ENCODE peak calls at places on chromosomes 13 and 19, in four cellular contexts. V, W, A and C are unnamed samples.

GRCh38 chr13:30140973-30141372 is 166.4 kb downstream of the KATNAL1 start:
- DNase-seq in V (no peak), W (no peak), A (no peak), C (no peak)

GRCh38 chr19:28393574-28394336 is 819.2 kb downstream of the UQCRFS1 start:
- DNase-seq in V (no peak), W (peak), A (peak), C (no peak)

GRCh38 chr13:31631071-31631470 is 108.3 kb upstream of the RXFP2 start:
- DNase-seq in V (no peak), W (no peak), A (no peak), C (no peak)

GRCh38 chr13:33376212-33376611 is 90.7 kb upstream of the STARD13 start:
- DNase-seq in V (no peak), W (no peak), A (no peak), C (no peak)

GRCh38 chr19:38710928-38711725 is 33.1 kb downstream of the CAPN12 start:
- DNase-seq in V (no peak), W (no peak), A (no peak), C (no peak)

GRCh38 chr13:24502567-24503375 is 9.8 kb downstream of the PARP4 start:
- DNase-seq in V (no peak), W (peak), A (no peak), C (no peak)

GRCh38 chr19:42184401-42184861 is 33.0 kb downstream of the DEDD2 start:
- DNase-seq in V (peak), W (peak), A (peak), C (peak)

GRCh38 chr13:31433756-31434155 is 234.0 kb downstream of the B3GLCT start:
- DNase-seq in V (no peak), W (no peak), A (no peak), C (no peak)

GRCh38 chr13:20173121-20173746 is 12.4 kb upstream of the GJA3 start:
- DNase-seq in V (no peak), W (no peak), A (no peak), C (no peak)

GRCh38 chr13:46622918-46623256 is 69.9 kb downstream of the LRCH1 start:
- DNase-seq in V (peak), W (no peak), A (no peak), C (no peak)

GRCh38 chr19:6740589-6741348 is 1.3 kb downstream of the TRIP10 start:
- DNase-seq in V (peak), W (peak), A (peak), C (peak)

GRCh38 chr19:29819986-29820385 is 8.2 kb downstream of the CCNE1 start:
- DNase-seq in V (no peak), W (no peak), A (no peak), C (no peak)

GRCh38 chr13:51687928-51688714 is 103.9 kb downstream of the WDFY2 start:
- DNase-seq in V (no peak), W (peak), A (no peak), C (no peak)

GRCh38 chr19:46919324-46919723 is 58.5 kb downstream of the ARHGAP35 start:
- DNase-seq in V (no peak), W (no peak), A (no peak), C (no peak)

GRCh38 chr13:92827503-92827902 is 399.1 kb upstream of the GPC6 start:
- DNase-seq in V (no peak), W (no peak), A (no peak), C (no peak)

GRCh38 chr19:45780146-45780447 is 2.2 kb downstream of the DMPK start:
- DNase-seq in V (no peak), W (no peak), A (no peak), C (no peak)

GRCh38 chr13:111062305-111062704 is 52.8 kb upstream of the ARHGEF7 start:
- DNase-seq in V (no peak), W (no peak), A (no peak), C (no peak)

GRCh38 chr13:94548382-94549240 is 47.3 kb downstream of the TGDS start:
- DNase-seq in V (no peak), W (peak), A (peak), C (no peak)

GRCh38 chr19:35257113-35257461 is 8.3 kb downstream of the LSR start:
- DNase-seq in V (no peak), W (no peak), A (no peak), C (no peak)

GRCh38 chr13:39976481-39976880 is 321.0 kb downstream of the COG6 start:
- DNase-seq in V (no peak), W (peak), A (no peak), C (no peak)

GRCh38 chr19:32324631-32325215 is 20.7 kb upstream of the ZNF507 start:
- DNase-seq in V (no peak), W (no peak), A (no peak), C (no peak)

GRCh38 chr13:106318941-106319411 is 216.5 kb downstream of the EFNB2 start:
- DNase-seq in V (no peak), W (no peak), A (peak), C (no peak)

GRCh38 chr13:111243981-111244380 is 76.5 kb upstream of the TEX29 start:
- DNase-seq in V (no peak), W (no peak), A (no peak), C (no peak)

GRCh38 chr13:42525035-42525504 is 48.9 kb upstream of the TNFSF11 start:
- DNase-seq in V (no peak), W (no peak), A (no peak), C (no peak)

GRCh38 chr13:69324109-69324886 is 783.3 kb upstream of the ATXN8OS start:
- DNase-seq in V (no peak), W (peak), A (peak), C (no peak)

GRCh38 chr13:89401209-89401810 is 1730.1 kb downstream of the SLITRK5 start:
- DNase-seq in V (no peak), W (no peak), A (peak), C (no peak)

GRCh38 chr13:79810671-79811070 is 329.7 kb downstream of the NDFIP2 start:
- DNase-seq in V (no peak), W (peak), A (peak), C (no peak)

GRCh38 chr19:29624489-29625210 is 18.6 kb downstream of the POP4 start:
- DNase-seq in V (no peak), W (no peak), A (peak), C (no peak)

GRCh38 chr13:106129273-106129672 is 406.2 kb downstream of the EFNB2 start:
- DNase-seq in V (no peak), W (no peak), A (no peak), C (no peak)

GRCh38 chr19:38304866-38305429 is 897 bp downstream of the C19orf33 start:
- DNase-seq in V (no peak), W (peak), A (peak), C (no peak)

GRCh38 chr19:57653689-57654088 is 15.0 kb upstream of the ZSCAN4 start:
- DNase-seq in V (no peak), W (no peak), A (no peak), C (no peak)

GRCh38 chr19:57656346-57656745 is 12.4 kb upstream of the ZSCAN4 start:
- DNase-seq in V (no peak), W (no peak), A (no peak), C (no peak)

GRCh38 chr19:57655443-57655842 is 13.3 kb upstream of the ZSCAN4 start:
- DNase-seq in V (no peak), W (no peak), A (no peak), C (no peak)

GRCh38 chr19:57648336-57649003 is 15.5 kb downstream of the ZNF211 start:
- DNase-seq in V (no peak), W (no peak), A (no peak), C (no peak)

GRCh38 chr19:57651654-57651996 is 17.1 kb upstream of the ZSCAN4 start:
- DNase-seq in V (no peak), W (peak), A (peak), C (no peak)
- TF ChIP-seq CTCF in V (no peak), W (peak), A (peak), C (no peak)

DNA sequence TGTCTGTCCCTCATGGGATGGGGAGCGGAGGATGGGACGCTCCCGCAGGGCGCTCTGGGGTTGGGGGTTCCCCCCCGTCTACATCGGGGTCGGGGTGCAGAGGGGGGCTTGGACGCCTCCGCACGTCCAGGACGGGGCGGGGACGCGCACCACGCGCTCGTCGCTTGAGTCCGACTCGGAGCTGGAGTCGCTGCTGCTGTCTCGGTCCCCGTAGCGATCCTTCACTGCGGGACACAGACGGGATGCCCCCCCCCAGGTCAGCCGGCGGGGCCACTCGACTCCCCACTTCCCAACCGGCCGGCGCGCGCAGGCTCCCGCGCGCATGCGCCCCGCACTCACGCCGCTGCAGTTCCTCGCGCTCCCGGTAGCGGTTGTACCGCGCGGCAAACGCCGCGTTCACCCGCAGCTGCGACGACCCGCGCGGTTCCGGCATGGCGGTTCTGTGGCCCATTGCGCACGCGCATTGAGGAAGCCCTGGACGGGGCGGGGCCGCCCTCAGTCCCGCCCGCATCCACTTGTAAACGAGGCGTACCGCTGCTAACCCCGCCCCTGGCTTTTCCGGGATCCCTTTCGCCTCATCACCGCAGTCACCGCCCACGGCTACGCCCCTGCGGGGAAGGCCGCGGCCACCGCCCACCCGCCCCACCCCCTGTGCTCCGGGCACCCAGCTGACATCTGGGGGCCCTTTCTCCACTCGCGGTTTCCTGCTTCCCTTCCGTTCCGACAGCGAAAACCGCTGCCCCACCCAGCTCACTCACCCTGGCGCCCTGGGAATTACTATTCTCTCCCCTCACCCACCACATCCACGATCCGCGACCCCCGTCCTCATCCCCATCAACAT is at the start of gene KRI1:
- DNase-seq in V (peak), W (peak), A (peak), C (peak)
- TF ChIP-seq CTCF in V (peak), W (peak), A (peak), C (no peak)

DNA sequence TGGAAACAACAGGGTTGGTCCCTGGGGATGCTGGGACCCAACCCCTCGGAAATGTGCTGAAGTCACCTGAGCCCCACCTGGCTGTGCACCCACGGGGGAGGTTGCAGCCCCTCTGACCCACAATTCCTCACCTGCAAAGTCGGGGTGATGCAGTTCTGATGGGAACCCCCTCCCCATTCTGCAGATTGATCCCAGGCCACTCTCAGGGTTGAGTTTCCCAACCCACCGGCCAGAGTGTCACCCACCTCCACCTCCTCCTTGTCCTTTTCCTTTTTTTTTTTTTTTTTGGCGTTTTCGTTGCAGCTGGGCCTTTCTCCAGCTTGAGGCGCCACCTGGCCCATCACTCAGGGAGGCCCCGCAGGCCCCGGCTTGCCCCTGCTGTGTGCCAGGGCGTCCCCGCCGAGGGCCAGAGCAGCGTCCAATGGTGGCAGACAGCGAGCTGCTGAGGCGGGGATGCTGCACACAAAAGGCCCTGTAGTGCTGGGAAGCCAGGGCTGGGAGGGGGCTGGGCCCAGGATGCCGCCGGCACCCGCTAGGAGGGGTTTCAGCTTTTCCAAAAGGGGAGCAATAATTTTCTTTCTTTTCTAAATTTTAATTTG is 4.6 kb downstream of the PIK3R2 start:
- DNase-seq in V (no peak), W (peak), A (peak), C (no peak)
- TF ChIP-seq CTCF in V (no peak), W (peak), A (no peak), C (no peak)

GRCh38 chr19:34094960-34095359 is 77.3 kb upstream of the LSM14A start:
- DNase-seq in V (no peak), W (no peak), A (no peak), C (no peak)

DNA sequence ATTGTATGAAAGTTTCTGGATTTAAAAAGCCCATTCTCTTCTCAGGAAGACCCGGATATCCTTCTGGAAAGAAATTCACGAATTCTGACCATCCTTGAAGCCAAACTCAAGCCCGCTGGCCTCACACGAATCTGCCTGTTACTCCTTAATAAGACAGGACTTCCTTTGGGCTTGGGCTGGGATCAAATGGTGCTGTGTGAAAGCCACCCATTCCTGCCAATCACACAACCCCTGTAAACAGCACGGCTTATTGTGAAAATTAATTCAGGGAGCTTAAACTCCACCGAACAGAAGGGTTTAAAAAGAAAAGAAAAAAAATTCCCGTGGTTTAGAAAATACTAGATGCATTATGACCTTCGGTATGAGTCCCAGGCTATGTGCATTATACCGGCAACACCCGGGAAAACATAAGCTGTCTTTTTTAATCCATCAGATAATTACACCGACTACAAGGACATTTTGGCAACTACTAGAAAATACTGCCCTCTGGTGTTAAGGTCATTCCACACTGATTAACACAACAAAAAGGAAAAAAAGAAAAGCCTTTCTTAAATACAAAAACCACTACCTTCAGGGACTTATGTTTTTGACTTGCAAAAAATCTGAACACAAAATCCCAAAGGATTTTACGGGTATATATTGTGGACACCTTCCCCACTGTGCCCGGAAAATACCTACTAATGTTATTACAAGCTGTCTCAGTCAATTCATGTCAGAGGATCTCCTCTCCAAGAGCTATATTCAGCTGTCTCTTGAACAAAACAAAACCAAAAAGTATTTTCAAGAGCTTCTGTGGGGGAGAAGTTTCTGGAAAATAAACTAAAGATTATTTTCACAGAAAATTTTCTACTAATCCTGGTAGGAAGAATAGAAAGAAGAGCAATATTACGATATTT is 76.0 kb upstream of the LSM14A start:
- DNase-seq in V (no peak), W (peak), A (peak), C (no peak)
- TF ChIP-seq CTCF in V (no peak), W (peak), A (peak), C (peak)

GRCh38 chr19:708154-709141 is at the start of gene PALM:
- DNase-seq in V (no peak), W (peak), A (peak), C (no peak)
- TF ChIP-seq CTCF in V (no peak), W (peak), A (no peak), C (no peak)